ENCODE peak calls at places on chromosomes 6 and 20, in ten cellular contexts. L is breast epithelium, E is IMR-90, J is hepatocyte, Z is H1, T is K562, G is ovary, D is PC-3, K is tibial nerve, R is fibroblast of lung. Q is an unnamed sample. For H3K27me3, the result is how much of the 10 kb centered on the place peaks cover.

GRCh38 chr20:34938466-34939163 is 17.0 kb downstream of the GSS start:
- DNase-seq in T (no peak), G (no peak), E (no peak), D (no peak), Z (no peak), J (no peak), K (peak), L (no peak), R (no peak), Q (no peak)

GRCh38 chr6:168147205-168147738 is 68.3 kb upstream of the FRMD1 start:
- DNase-seq in D (no peak), L (no peak), K (no peak), T (no peak), Z (no peak), G (no peak), E (no peak), J (no peak), R (no peak), Q (no peak)

GRCh38 chr6:131694832-131695426 is 6.3 kb downstream of the OR2A4 start:
- DNase-seq in T (peak), J (peak), Z (peak), D (peak), E (peak), G (peak), K (peak), R (peak), L (no peak), Q (peak)

GRCh38 chr20:32611286-32611685 is 26.2 kb upstream of the NOL4L start:
- DNase-seq in G (no peak), R (no peak), K (no peak), E (no peak), Z (no peak), T (no peak), J (no peak), D (no peak), L (no peak), Q (no peak)

GRCh38 chr6:32968770-32969684 is 633 bp downstream of the BRD2 start:
- DNase-seq in E (peak), D (peak), Z (peak), L (peak), K (peak), G (peak), R (peak), J (peak), T (peak), Q (peak)

GRCh38 chr6:13373488-13373886 is 45.1 kb upstream of the TBC1D7 start:
- DNase-seq in L (no peak), K (no peak), J (no peak), T (no peak), E (peak), Z (no peak), G (no peak), R (no peak), D (no peak), Q (no peak)

GRCh38 chr20:8473459-8473858 is 341.4 kb downstream of the PLCB1 start:
- DNase-seq in T (no peak), L (no peak), K (no peak), D (no peak), E (peak), Z (no peak), J (no peak), G (no peak), R (peak), Q (no peak)

GRCh38 chr6:153043719-153044118 is 41.2 kb upstream of the MTRF1L start:
- DNase-seq in K (no peak), J (no peak), R (no peak), T (no peak), L (no peak), G (no peak), E (no peak), D (no peak), Z (no peak), Q (peak)

GRCh38 chr6:127198549-127198948 is 68.1 kb upstream of the RNF146 start:
- DNase-seq in K (peak), J (no peak), D (no peak), E (peak), T (no peak), G (no peak), Z (no peak), L (no peak), R (no peak), Q (peak)

GRCh38 chr6:37482356-37483292 is 17.1 kb downstream of the CCDC167 start:
- DNase-seq in G (no peak), R (no peak), T (no peak), Z (no peak), D (no peak), L (no peak), K (no peak), E (no peak), J (no peak), Q (no peak)

GRCh38 chr6:45920819-45921511 is 94.7 kb downstream of the CLIC5 start:
- DNase-seq in L (no peak), K (no peak), J (no peak), T (no peak), D (peak), Z (no peak), G (no peak), E (no peak), R (peak), Q (peak)

GRCh38 chr20:8720089-8720488 is 348.8 kb upstream of the PLCB4 start:
- DNase-seq in R (no peak), T (no peak), K (no peak), D (no peak), G (no peak), E (no peak), Z (no peak), J (no peak), L (no peak), Q (peak)

GRCh38 chr6:14406616-14407343 is 289.2 kb downstream of the CD83 start:
- DNase-seq in K (no peak), R (no peak), L (no peak), G (no peak), J (no peak), D (no peak), E (no peak), Z (no peak), T (no peak), Q (no peak)

GRCh38 chr6:18226451-18226850 is 37.9 kb downstream of the DEK start:
- DNase-seq in L (no peak), T (no peak), D (no peak), Z (peak), R (peak), E (peak), K (no peak), G (no peak), J (no peak), Q (peak)

GRCh38 chr6:7909323-7910276 is 988 bp downstream of the TXNDC5 start:
- DNase-seq in J (peak), E (peak), Z (peak), R (peak), K (no peak), L (no peak), D (peak), G (peak), T (peak), Q (no peak)

GRCh38 chr20:45783656-45784294 is 7.9 kb downstream of the WFDC3 start:
- DNase-seq in J (peak), R (no peak), Z (no peak), D (peak), G (no peak), L (peak), E (no peak), T (no peak), K (no peak), Q (peak)

GRCh38 chr6:45822864-45823263 is 192.8 kb downstream of the CLIC5 start:
- DNase-seq in R (no peak), L (no peak), Z (no peak), T (no peak), D (no peak), J (no peak), E (no peak), K (no peak), G (no peak), Q (no peak)

GRCh38 chr20:37901280-37901666 is 1.7 kb upstream of the VSTM2L start:
- DNase-seq in D (no peak), Z (no peak), L (no peak), K (no peak), R (no peak), E (no peak), G (no peak), J (no peak), T (peak), Q (no peak)

GRCh38 chr6:112357801-112358200 is 10.7 kb downstream of the RFPL4B start:
- DNase-seq in E (peak), D (peak), L (no peak), R (peak), G (no peak), T (no peak), K (no peak), Z (no peak), J (no peak), Q (peak)

GRCh38 chr6:84588697-84589080 is 175.7 kb downstream of the TBX18 start:
- DNase-seq in Z (no peak), T (no peak), G (no peak), L (no peak), R (no peak), E (no peak), K (no peak), J (no peak), D (no peak), Q (no peak)

GRCh38 chr6:558089-558488 is 98.8 kb downstream of the HUS1B start:
- DNase-seq in E (no peak), D (peak), K (no peak), Z (no peak), J (no peak), T (no peak), L (no peak), G (no peak), R (no peak), Q (no peak)

GRCh38 chr6:9612489-9612888 is 802.4 kb downstream of the TFAP2A start:
- DNase-seq in D (no peak), L (no peak), T (no peak), G (no peak), E (peak), J (no peak), Z (no peak), R (peak), K (no peak), Q (no peak)

GRCh38 chr6:28922841-28923317 is 906 bp downstream of the TRIM27 start:
- DNase-seq in Z (peak), L (no peak), T (no peak), G (peak), K (peak), R (peak), D (peak), E (peak), J (peak), Q (peak)

GRCh38 chr6:125931733-125932450 is 24.7 kb upstream of the HINT3 start:
- DNase-seq in G (no peak), E (peak), Z (no peak), R (peak), D (no peak), J (no peak), K (no peak), T (no peak), L (no peak), Q (no peak)

GRCh38 chr6:33716890-33717632 is 5.6 kb upstream of the UQCC2 start:
- DNase-seq in J (no peak), D (peak), L (no peak), E (no peak), T (no peak), G (no peak), R (no peak), K (no peak), Z (no peak), Q (peak)

GRCh38 chr6:39362487-39362865 is 40.0 kb upstream of the KCNK16 start:
- DNase-seq in R (no peak), L (no peak), Z (no peak), D (peak), J (no peak), E (no peak), K (no peak), G (no peak), T (peak), Q (no peak)
- TF ChIP-seq CTCF in R (no peak), L (no peak), Z (peak), D (no peak), J (peak), E (no peak), K (no peak), G (no peak), T (peak), Q (no peak)

GRCh38 chr20:49985157-49985556 is 2.4 kb downstream of the SNAI1 start:
- DNase-seq in D (no peak), L (no peak), E (no peak), R (no peak), K (no peak), G (no peak), T (no peak), Z (no peak), J (no peak), Q (no peak)
- H3K4me3 ChIP-seq in D (no peak), L (peak), E (peak), R (peak), K (peak), G (no peak), T (peak), Z (peak), J (peak), Q (no peak)

DNA sequence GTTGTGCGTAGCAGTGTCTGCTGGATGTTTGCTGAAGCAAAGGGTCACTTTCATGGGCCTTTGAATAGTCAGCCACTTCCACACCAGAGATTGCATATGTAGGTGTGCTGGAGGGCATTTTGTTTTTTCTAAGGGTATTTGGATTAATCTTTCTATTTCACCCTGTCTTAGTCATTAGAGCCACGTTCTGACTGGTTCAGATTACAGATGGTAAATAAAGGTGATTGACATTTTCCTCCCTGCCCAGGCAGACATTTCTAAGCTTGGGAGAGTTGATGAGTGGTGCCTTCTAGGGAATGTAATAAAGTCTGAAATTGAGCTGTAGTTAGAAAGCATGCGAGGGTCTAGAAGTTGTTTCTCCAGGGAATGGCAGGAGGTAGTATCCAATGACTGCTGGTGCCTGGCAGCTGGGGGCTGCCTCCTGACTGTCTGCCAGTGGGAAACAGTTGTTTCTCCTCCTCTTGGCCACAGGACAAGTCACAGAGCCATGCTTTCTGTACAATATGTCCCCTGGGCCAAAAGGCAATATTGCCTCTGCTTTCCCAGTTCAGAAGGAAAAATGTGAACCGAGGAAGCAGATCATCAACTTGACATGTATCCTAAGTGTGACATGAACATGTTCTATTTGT is 14.6 kb downstream of the EDN3 start:
- DNase-seq in L (no peak), K (no peak), G (no peak), T (no peak), R (no peak), Z (no peak), J (no peak), D (no peak), E (no peak), Q (peak)
- H3K27me3 ChIP-seq in L (under half), K (under half), G (under half), T (under half), R (under half), Z (under half), J (under half), D (half or more), E (under half), Q (under half)

GRCh38 chr20:62804021-62804631 is 509 bp upstream of the OGFR start:
- DNase-seq in T (no peak), K (no peak), D (no peak), Z (no peak), R (no peak), G (peak), L (no peak), J (no peak), E (no peak), Q (no peak)
- TF ChIP-seq CTCF in T (no peak), K (no peak), D (no peak), Z (no peak), R (no peak), G (no peak), L (no peak), J (no peak), E (no peak), Q (no peak)

GRCh38 chr20:63167918-63168520 is 47.9 kb downstream of the YTHDF1 start:
- DNase-seq in K (no peak), R (no peak), D (no peak), T (no peak), Z (no peak), L (no peak), E (no peak), J (no peak), G (no peak), Q (no peak)
- H3K4me3 ChIP-seq in K (no peak), R (no peak), D (no peak), T (no peak), Z (peak), L (no peak), E (no peak), J (no peak), G (no peak), Q (no peak)

GRCh38 chr6:25684565-25684964 is 32.5 kb downstream of the SCGN start:
- DNase-seq in Z (no peak), L (no peak), K (no peak), E (no peak), G (no peak), D (no peak), R (no peak), J (no peak), T (no peak), Q (no peak)
- H3K27me3 ChIP-seq in Z (under half), L (under half), K (under half), E (under half), G (under half), D (half or more), R (under half), J (under half), T (under half), Q (under half)